ENCODE peak calls at places on chromosomes 6 and 20, in four cellular contexts. T, B, H and K are unnamed samples.

GRCh38 chr6:98566126-98566525 is 268.2 kb upstream of the POU3F2 start:
- DNase-seq in T (no peak), B (no peak), H (no peak), K (no peak)

GRCh38 chr6:139161169-139161568 is 26.3 kb downstream of the HECA start:
- DNase-seq in T (no peak), B (peak), H (no peak), K (no peak)

GRCh38 chr6:19873031-19873430 is 35.9 kb downstream of the ID4 start:
- DNase-seq in T (no peak), B (no peak), H (peak), K (no peak)

GRCh38 chr6:31907158-31907813 is 5.4 kb upstream of the ZBTB12 start:
- DNase-seq in T (no peak), B (peak), H (no peak), K (no peak)

GRCh38 chr6:168157272-168158007 is 78.4 kb upstream of the FRMD1 start:
- DNase-seq in T (no peak), B (peak), H (no peak), K (no peak)

GRCh38 chr6:154457881-154458284 is 52.6 kb downstream of the CNKSR3 start:
- DNase-seq in T (no peak), B (no peak), H (no peak), K (no peak)

GRCh38 chr6:169962604-169963469 is 211.4 kb downstream of the ERMARD start:
- DNase-seq in T (no peak), B (no peak), H (no peak), K (no peak)

GRCh38 chr20:24998121-24998520 is 5.6 kb upstream of the APMAP start:
- DNase-seq in T (no peak), B (no peak), H (no peak), K (no peak)

GRCh38 chr20:45890077-45890996 is 671 bp downstream of the NEURL2 start:
- DNase-seq in T (no peak), B (peak), H (peak), K (peak)

GRCh38 chr6:154249499-154250298 is 106.9 kb downstream of the IPCEF1 start:
- DNase-seq in T (peak), B (no peak), H (no peak), K (no peak)

GRCh38 chr20:9912858-9913434 is 74.1 kb upstream of the PAK5 start:
- DNase-seq in T (no peak), B (peak), H (peak), K (peak)

GRCh38 chr20:61628480-61628879 is 376.4 kb downstream of the CDH4 start:
- DNase-seq in T (no peak), B (no peak), H (no peak), K (no peak)

GRCh38 chr20:5197270-5197827 is 70.5 kb downstream of the CDS2 start:
- DNase-seq in T (no peak), B (no peak), H (no peak), K (no peak)

GRCh38 chr6:22421187-22421586 is 124.4 kb upstream of the PRL start:
- DNase-seq in T (no peak), B (no peak), H (no peak), K (no peak)

GRCh38 chr6:167404385-167405049 is 79.6 kb downstream of the TTLL2 start:
- DNase-seq in T (no peak), B (no peak), H (no peak), K (no peak)

GRCh38 chr6:163860194-163861081 is 445.9 kb downstream of the QKI start:
- DNase-seq in T (no peak), B (peak), H (peak), K (no peak)

GRCh38 chr6:89562114-89562815 is 76.3 kb downstream of the LYRM2 start:
- DNase-seq in T (no peak), B (no peak), H (no peak), K (no peak)

GRCh38 chr20:49447946-49448809 is 34.3 kb downstream of the KCNB1 start:
- DNase-seq in T (no peak), B (no peak), H (no peak), K (no peak)

GRCh38 chr20:46251211-46251673 is 57.1 kb downstream of the CDH22 start:
- DNase-seq in T (no peak), B (no peak), H (no peak), K (no peak)

GRCh38 chr20:53578492-53579222 is 15.0 kb downstream of the ZNF217 start:
- DNase-seq in T (peak), B (peak), H (peak), K (peak)

GRCh38 chr6:8108031-8108660 is 5.8 kb upstream of the EEF1E1 start:
- DNase-seq in T (no peak), B (peak), H (peak), K (peak)

GRCh38 chr6:4647414-4648365 is 128.5 kb upstream of the CDYL start:
- DNase-seq in T (no peak), B (peak), H (peak), K (peak)

GRCh38 chr6:109793015-109793414 is 101.9 kb downstream of the FIG4 start:
- DNase-seq in T (no peak), B (no peak), H (no peak), K (peak)
- TF ChIP-seq FOS in T (no peak), B (no peak), H (no peak), K (no peak)

DNA sequence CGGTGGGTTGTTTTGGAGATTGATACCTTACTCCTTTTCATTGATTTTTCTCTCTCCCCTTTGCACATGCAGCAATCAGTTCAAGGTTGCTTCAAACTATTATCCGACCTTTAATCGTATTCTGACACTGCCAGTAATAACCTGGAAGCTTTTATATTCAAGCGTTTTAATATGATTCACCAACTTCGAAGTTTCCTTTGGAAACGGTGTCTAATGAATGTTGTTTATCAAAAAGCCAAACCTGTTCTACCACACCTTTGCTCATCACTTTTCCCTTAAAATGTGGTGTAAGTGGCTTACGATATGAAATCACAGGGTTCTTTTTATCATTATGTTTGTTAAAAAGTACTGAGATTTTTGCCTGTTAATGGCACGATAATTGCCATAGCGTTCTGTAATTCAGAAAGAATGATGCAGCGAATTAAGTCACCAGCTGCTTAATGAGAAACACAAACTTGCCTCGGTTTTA is 660 bp downstream of the STXBP5 start:
- DNase-seq in T (no peak), B (peak), H (no peak), K (peak)
- TF ChIP-seq FOS in T (no peak), B (no peak), H (no peak), K (peak)

DNA sequence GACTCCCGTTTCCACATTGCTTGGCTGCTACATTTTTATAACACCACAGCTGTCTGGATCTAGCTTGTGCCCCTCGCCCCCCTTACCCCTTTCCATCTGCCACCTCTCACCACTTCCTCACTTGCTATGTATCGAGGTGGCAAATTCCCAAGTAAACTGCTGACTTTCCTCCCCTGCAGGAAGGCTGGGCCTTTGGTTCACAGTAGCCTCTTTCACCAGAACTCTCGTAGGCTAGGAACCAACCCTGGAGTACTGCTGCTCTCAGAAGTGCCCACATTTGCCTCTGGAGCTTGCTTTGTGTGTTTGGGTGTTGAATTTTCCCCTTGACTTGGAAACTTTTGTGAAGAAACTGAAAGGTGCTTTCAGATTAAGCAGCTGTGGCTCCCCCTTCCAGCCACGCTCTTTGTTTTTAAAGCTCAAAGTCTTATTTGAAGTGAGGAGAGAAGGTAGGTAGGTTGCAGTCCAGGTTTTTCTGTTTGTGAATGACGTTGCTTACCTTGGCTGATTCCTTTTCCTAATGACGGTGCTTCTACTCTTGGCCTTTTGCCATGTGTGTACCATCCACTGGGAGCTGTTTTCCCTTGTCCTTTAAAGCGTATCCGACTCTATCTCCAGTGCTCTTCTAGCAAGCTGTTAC is 90.4 kb downstream of the CARMIL1 start:
- DNase-seq in T (no peak), B (no peak), H (no peak), K (no peak)
- TF ChIP-seq FOS in T (no peak), B (no peak), H (no peak), K (no peak)

GRCh38 chr6:84882768-84883766 is 118.7 kb upstream of the TBX18 start:
- DNase-seq in T (no peak), B (no peak), H (no peak), K (peak)
- TF ChIP-seq FOS in T (no peak), B (no peak), H (no peak), K (no peak)

DNA sequence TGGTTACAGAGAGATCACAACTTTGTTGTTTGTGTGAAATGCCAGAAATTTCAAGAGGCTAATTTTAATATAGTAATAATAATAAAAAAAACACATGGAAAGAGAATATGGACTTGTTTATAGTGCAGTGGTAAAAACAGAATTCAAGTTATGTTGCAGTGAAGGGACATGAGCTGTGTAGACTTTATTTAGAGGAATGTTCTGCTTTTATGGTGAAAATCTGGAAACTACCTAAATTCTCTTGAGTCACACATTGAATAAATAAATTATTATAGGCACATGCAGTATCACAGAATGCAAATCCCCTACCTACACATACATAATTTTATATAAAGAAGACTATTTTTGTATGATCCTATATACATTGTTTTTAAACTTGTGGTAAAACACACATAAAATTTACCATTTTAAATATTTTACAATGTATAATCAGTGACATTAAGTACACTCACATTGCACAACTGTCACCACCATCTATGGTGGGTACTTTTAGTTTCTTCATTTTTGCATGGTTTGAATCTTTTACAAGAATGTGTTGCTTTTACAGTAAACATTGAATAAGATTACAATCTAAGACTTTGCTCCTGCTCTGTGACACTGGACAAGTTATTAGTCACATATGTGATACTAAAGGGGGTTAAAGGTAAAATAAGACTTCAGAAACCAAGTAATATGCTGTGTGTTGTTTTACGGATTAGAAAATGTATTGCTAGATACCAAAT is 107.4 kb downstream of the B3GAT2 start:
- DNase-seq in T (no peak), B (peak), H (no peak), K (no peak)
- TF ChIP-seq FOS in T (no peak), B (no peak), H (no peak), K (no peak)

DNA sequence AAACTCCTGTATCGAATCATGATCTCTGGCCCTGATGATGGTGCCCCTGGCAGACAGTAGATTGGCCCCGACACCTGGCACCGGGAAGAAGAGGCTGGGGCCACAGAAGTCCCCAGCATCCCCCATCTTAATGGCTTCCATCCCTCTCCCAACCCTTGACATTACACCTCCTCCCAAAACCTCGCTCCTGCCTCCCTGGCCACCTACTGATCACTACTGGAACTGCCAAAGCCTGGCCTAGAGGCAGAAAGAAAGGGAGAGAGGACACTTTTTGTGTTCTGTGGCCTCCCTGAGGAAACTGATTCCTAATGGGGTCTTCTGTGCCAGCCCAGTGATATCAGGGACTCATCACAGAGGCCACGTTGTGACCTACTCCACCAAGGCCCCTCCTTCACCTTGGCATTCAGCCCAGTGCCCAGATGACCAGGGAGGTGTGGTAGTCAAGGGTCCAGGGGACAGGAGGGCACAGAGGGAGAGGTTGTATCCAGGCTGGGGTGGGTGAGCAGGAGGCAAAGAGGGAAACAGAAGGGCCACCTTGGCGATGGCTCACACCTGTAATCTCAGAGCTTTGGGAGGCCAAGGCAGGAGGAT is 6.1 kb downstream of the C20orf173 start:
- DNase-seq in T (no peak), B (no peak), H (peak), K (no peak)
- TF ChIP-seq FOS in T (no peak), B (no peak), H (no peak), K (no peak)

GRCh38 chr20:17364681-17365080 is 137.8 kb downstream of the PCSK2 start:
- DNase-seq in T (no peak), B (no peak), H (no peak), K (no peak)
- TF ChIP-seq FOS in T (no peak), B (no peak), H (no peak), K (no peak)

GRCh38 chr6:119133400-119133799 is 54.9 kb upstream of the FAM184A start:
- DNase-seq in T (no peak), B (no peak), H (no peak), K (no peak)

GRCh38 chr6:119137194-119138072 is 59.0 kb upstream of the FAM184A start:
- DNase-seq in T (no peak), B (peak), H (peak), K (no peak)

GRCh38 chr6:119138906-119139541 is 60.6 kb upstream of the FAM184A start:
- DNase-seq in T (no peak), B (no peak), H (peak), K (no peak)

GRCh38 chr6:119132211-119133004 is 53.9 kb upstream of the FAM184A start:
- DNase-seq in T (no peak), B (no peak), H (no peak), K (no peak)

GRCh38 chr6:119134752-119135151 is 56.3 kb upstream of the FAM184A start:
- DNase-seq in T (no peak), B (no peak), H (no peak), K (no peak)
- TF ChIP-seq FOS in T (no peak), B (no peak), H (no peak), K (no peak)